ENCODE peak calls at places on chromosomes 11 and 22, in five cellular contexts. One of them, this sample, is unnamed.

GRCh38 chr11:63608353-63609345 is 5.6 kb downstream of the PLAAT3 start:
- DNase-seq in BE2C: no peak
- DNase-seq in T follicular helper cell: no peak
- DNase-seq in NCI-H748 treated with DMSO at 0.1 percent for 48 hours: no peak
- DNase-seq in left colon: no peak
- DNase-seq in this sample: peak; percentile 41

GRCh38 chr11:76628408-76628947 is 42.1 kb downstream of the LRRC32 start:
- DNase-seq in T follicular helper cell: no peak
- DNase-seq in NCI-H748 treated with DMSO at 0.1 percent for 48 hours: no peak
- DNase-seq in left colon: no peak
- DNase-seq in BE2C: no peak
- DNase-seq in this sample: no peak

GRCh38 chr11:77266766-77267165 is 34.7 kb downstream of the GDPD4 start:
- DNase-seq in NCI-H748 treated with DMSO at 0.1 percent for 48 hours: no peak
- DNase-seq in left colon: no peak
- DNase-seq in T follicular helper cell: no peak
- DNase-seq in BE2C: no peak
- DNase-seq in this sample: no peak

GRCh38 chr22:47175151-47175760 is 412.8 kb downstream of the TBC1D22A start:
- DNase-seq in BE2C: no peak
- DNase-seq in NCI-H748 treated with DMSO at 0.1 percent for 48 hours: no peak
- DNase-seq in T follicular helper cell: no peak
- DNase-seq in left colon: peak; percentile 9
- DNase-seq in this sample: no peak

GRCh38 chr22:47446821-47447810 is 684.7 kb downstream of the TBC1D22A start:
- DNase-seq in left colon: no peak
- DNase-seq in NCI-H748 treated with DMSO at 0.1 percent for 48 hours: no peak
- DNase-seq in T follicular helper cell: no peak
- DNase-seq in BE2C: no peak
- DNase-seq in this sample: no peak

GRCh38 chr22:23820748-23821211 is 18.0 kb downstream of the DERL3 start:
- DNase-seq in left colon: no peak
- DNase-seq in BE2C: no peak
- DNase-seq in T follicular helper cell: no peak
- DNase-seq in NCI-H748 treated with DMSO at 0.1 percent for 48 hours: no peak
- DNase-seq in this sample: no peak

GRCh38 chr11:33500865-33501479 is 199.7 kb downstream of the C11orf91 start:
- DNase-seq in left colon: peak; percentile 12
- DNase-seq in NCI-H748 treated with DMSO at 0.1 percent for 48 hours: no peak
- DNase-seq in T follicular helper cell: no peak
- DNase-seq in BE2C: no peak
- DNase-seq in this sample: peak; percentile 21

GRCh38 chr22:47608421-47608820 is 846.0 kb downstream of the TBC1D22A start:
- DNase-seq in NCI-H748 treated with DMSO at 0.1 percent for 48 hours: no peak
- DNase-seq in T follicular helper cell: no peak
- DNase-seq in left colon: no peak
- DNase-seq in BE2C: no peak
- DNase-seq in this sample: no peak